ENCODE peak calls at places on chromosome 9, in six cellular contexts. U is sigmoid colon, S is GM06990, L is MM.1S, C is brain microvascular endothelial cell, W is B cell. J is an unnamed sample.

GRCh38 chr9:75239176-75239575 is 150.9 kb downstream of the OSTF1 start:
- DNase-seq in U (no peak), S (no peak), L (no peak), C (peak; percentile 56), W (no peak), J (no peak)

GRCh38 chr9:99352786-99353185 is 130.7 kb downstream of the SEC61B start:
- DNase-seq in U (no peak), S (no peak), L (no peak), C (no peak), W (no peak), J (no peak)

GRCh38 chr9:3348169-3348568 is 177.6 kb downstream of the RFX3 start:
- DNase-seq in U (no peak), S (no peak), L (no peak), C (no peak), W (no peak), J (no peak)

GRCh38 chr9:132168347-132168746 is 6.5 kb downstream of the NTNG2 start:
- DNase-seq in U (no peak), S (no peak), L (no peak), C (no peak), W (no peak), J (no peak)

GRCh38 chr9:121958530-121958929 is 134.6 kb downstream of the TTLL11 start:
- DNase-seq in U (no peak), S (no peak), L (no peak), C (no peak), W (no peak), J (no peak)

GRCh38 chr9:135778421-135778820 is 76.4 kb downstream of the KCNT1 start:
- DNase-seq in U (no peak), S (no peak), L (no peak), C (no peak), W (no peak), J (no peak)

GRCh38 chr9:138033950-138034349 is 156.4 kb downstream of the CACNA1B start:
- DNase-seq in U (no peak), S (no peak), L (no peak), C (no peak), W (no peak), J (no peak)

GRCh38 chr9:70390922-70391321 is 23.5 kb downstream of the KLF9 start:
- DNase-seq in U (no peak), S (no peak), L (no peak), C (no peak), W (no peak), J (no peak)

GRCh38 chr9:84669293-84670105 is at the start of gene NTRK2:
- DNase-seq in U (no peak), S (peak; percentile 24), L (peak; percentile 75), C (peak; percentile 9), W (no peak), J (peak; percentile 65)

GRCh38 chr9:87069690-87070089 is 122.4 kb upstream of the GAS1 start:
- DNase-seq in U (no peak), S (no peak), L (no peak), C (no peak), W (no peak), J (no peak)

GRCh38 chr9:1941989-1942388 is 73.2 kb upstream of the SMARCA2 start:
- DNase-seq in U (no peak), S (no peak), L (no peak), C (no peak), W (no peak), J (no peak)
- TF ChIP-seq CTCF in U (no peak), S (peak; percentile 25), L (no peak), C (no peak), W (no peak), J (peak; percentile 52)

DNA sequence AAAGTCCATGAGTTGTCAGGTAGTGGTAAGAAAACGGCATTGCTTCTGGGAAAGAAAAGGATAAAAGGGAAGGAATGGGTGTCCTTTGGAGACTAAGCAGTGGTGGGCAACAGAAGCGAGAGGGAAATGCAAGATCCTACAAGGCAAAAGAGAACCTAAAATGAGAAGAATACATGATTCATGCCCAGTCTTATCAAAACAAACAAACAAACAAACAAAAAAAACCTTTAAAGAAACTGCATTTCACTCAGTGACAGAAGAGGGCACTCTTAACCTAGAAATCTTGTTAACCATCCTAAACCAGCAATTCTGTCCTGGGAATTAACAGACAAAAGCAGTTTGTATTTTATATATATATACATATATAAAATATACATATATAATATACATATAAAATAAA is 88.5 kb downstream of the SUSD1 start:
- DNase-seq in U (no peak), S (no peak), L (no peak), C (no peak), W (no peak), J (no peak)
- TF ChIP-seq CTCF in U (peak; percentile 14), S (peak; percentile 58), L (peak; percentile 48), C (peak; percentile 40), W (peak; percentile 68), J (peak; percentile 59)

GRCh38 chr9:2021731-2022130 is 6.6 kb downstream of the SMARCA2 start:
- DNase-seq in U (no peak), S (no peak), L (no peak), C (no peak), W (no peak), J (no peak)
- TF ChIP-seq CTCF in U (no peak), S (no peak), L (no peak), C (no peak), W (no peak), J (no peak)

DNA sequence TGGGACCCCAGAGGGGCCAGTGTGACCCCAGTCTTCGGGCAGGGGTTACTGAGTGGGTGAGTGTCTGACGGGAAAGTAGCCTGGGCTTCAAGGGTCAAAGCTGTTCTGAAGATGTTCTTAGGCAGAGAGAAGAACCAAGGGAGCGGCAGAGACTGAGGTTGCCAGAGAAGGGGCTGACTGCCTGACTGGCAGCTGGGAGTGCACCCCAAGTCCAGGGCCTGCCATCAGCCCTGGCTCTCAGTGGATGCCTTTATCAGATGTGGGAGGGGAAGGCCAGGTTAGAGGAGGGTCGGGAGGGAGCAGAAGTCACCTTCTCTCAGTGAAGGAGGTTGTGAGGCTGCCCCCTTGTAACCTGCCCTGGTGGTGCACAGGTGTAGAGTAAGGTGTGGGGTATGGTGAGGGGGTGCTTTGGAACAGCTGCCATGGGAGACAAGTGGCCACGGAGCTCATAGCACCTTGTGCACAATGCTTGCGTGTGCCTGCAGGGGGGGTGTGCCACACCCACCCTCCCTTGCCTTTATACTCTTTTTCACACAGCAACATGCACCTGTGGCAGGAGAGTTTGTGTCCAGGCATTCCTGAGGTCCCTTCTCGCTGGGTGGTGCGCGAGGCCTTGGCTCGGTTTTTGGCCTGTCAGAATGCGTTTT is 18.9 kb downstream of the RALGPS1 start:
- DNase-seq in U (no peak), S (no peak), L (no peak), C (no peak), W (no peak), J (no peak)
- TF ChIP-seq CTCF in U (no peak), S (no peak), L (no peak), C (no peak), W (no peak), J (no peak)

J was measured in GM13977.